ENCODE peak calls at places on chromosomes 6 and 20, in five cellular contexts. W, Q, E, K and F are unnamed samples.
A peak's percentile ranks its signal among the peaks of the same experiment; 100 is the strongest.

GRCh38 chr6:127367023-127367375 is 23.6 kb upstream of the ECHDC1 start:
- DNase-seq in Q (peak; percentile 11), K (no peak), W (no peak), E (no peak), F (no peak)

GRCh38 chr6:95670011-95670463 is 92.7 kb downstream of the MANEA start:
- DNase-seq in Q (no peak), K (peak; percentile 56), E (no peak), W (no peak), F (no peak)

GRCh38 chr6:1767481-1768246 is 157.9 kb downstream of the FOXC1 start:
- DNase-seq in W (no peak), E (no peak), K (no peak), Q (peak; percentile 68), F (peak; percentile 55)

GRCh38 chr20:16528078-16528477 is 45.2 kb downstream of the KIF16B start:
- DNase-seq in W (peak; percentile 85), K (no peak), E (peak; percentile 73), Q (peak; percentile 93), F (peak; percentile 27)

GRCh38 chr20:40797425-40797824 is 108.4 kb upstream of the MAFB start:
- DNase-seq in W (no peak), K (no peak), E (no peak), Q (peak; percentile 37), F (no peak)

GRCh38 chr6:73722318-73723060 is 26.5 kb downstream of the CD109 start:
- DNase-seq in Q (peak; percentile 39), E (no peak), W (no peak), K (no peak), F (peak; percentile 91)

GRCh38 chr20:36548006-36548315 is 6.6 kb downstream of the MYL9 start:
- DNase-seq in E (peak; percentile 70), K (no peak), W (no peak), Q (no peak), F (no peak)

GRCh38 chr6:33837971-33838665 is 34.3 kb upstream of the MLN start:
- DNase-seq in K (no peak), W (no peak), E (no peak), Q (no peak), F (peak; percentile 21)

GRCh38 chr20:56566621-56567020 is 33.6 kb downstream of the FAM209B start:
- DNase-seq in E (no peak), K (no peak), W (no peak), Q (peak; percentile 93), F (no peak)

GRCh38 chr20:3622411-3622810 is 40.8 kb downstream of the GFRA4 start:
- DNase-seq in Q (no peak), W (no peak), E (no peak), K (no peak), F (no peak)

GRCh38 chr6:71181565-71181964 is 107.0 kb upstream of the OGFRL1 start:
- DNase-seq in W (no peak), E (no peak), Q (peak; percentile 82), K (no peak), F (peak; percentile 67)

GRCh38 chr20:49112596-49113274 is 66.6 kb downstream of the CSE1L start:
- DNase-seq in K (no peak), E (no peak), W (no peak), Q (no peak), F (no peak)

GRCh38 chr20:34825530-34826362 is at the start of gene NCOA6:
- DNase-seq in K (peak; percentile 94), Q (peak; percentile 77), E (peak; percentile 93), W (peak; percentile 93), F (no peak)

GRCh38 chr6:447381-448165 is 56.0 kb downstream of the IRF4 start:
- DNase-seq in E (no peak), W (no peak), Q (no peak), K (no peak), F (no peak)

GRCh38 chr6:157763129-157763893 is 59.7 kb upstream of the SNX9 start:
- DNase-seq in K (no peak), W (peak; percentile 99), Q (peak; percentile 98), E (peak; percentile 57), F (no peak)

GRCh38 chr6:52435345-52435744 is 15.2 kb downstream of the EFHC1 start:
- DNase-seq in W (no peak), E (no peak), Q (no peak), K (no peak), F (no peak)

GRCh38 chr6:157281570-157281969 is 41.7 kb downstream of the TMEM242 start:
- DNase-seq in E (no peak), K (no peak), W (no peak), Q (peak; percentile 20), F (no peak)

GRCh38 chr20:59873409-59873808 is 60.0 kb downstream of the SYCP2 start:
- DNase-seq in K (no peak), E (no peak), W (no peak), Q (no peak), F (no peak)

DNA sequence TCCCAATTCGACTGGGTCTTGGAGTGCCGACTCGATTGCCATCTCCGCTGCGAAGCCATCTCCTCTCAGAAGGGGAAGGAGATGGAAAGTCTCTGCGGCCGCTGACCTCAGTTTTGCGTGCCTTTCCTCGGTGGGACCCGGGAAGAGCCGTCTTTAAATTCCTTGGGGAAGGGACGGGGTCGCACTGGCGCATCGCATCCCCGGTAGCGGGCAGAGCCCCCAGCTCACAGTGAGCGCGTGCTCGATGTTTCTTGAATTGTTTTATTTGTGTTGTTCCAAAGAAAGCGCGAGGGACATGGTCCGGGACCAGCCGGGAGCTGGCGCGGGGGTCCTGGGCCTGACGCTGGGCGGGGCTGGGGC is 254 bp upstream of the TIAM2 start:
- DNase-seq in Q (no peak), E (no peak), K (no peak), W (no peak), F (no peak)
- H3K4me3 ChIP-seq in Q (no peak overlapping the region), E (peak overlapping the region; percentile 26), K (peak overlapping the region; percentile 56), W (peak overlapping the region; percentile 46), F (peak overlapping the region; percentile 91)

DNA sequence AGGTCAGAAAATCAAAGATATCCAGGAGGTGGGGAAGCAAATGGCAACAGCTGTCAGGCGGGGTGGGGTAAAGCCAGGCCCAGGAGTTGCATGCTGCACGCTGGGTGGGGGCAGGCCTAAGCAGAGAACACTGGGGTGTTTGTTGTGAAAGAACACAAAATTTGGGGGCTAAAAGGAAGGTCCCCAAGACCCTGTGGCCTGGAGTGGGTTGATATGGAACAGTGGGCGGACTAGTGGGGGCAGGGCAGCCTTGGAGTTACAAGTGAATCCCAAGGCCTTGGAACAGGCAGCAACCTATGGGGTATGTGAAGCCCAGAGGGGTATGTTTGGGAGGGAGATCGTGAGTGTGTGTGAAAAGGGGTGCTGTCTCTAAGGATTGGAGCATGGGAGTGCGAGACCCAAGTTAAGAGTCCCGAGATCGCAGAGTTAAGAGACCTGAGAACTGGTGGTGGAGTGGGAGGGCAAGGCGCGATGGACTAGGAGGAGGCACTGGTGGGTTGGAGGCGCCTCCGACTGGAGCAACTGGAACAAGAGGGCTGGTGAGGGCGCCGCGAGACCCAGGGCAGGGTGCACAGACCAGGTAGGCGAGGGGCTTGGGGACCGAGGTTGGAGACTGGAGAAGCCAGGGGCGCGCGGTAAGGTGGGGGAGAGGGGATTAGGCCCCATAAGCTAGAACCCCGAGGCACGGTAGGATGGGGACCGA is 658 bp downstream of the CUL7 start:
- DNase-seq in W (peak; percentile 41), Q (no peak), K (no peak), E (no peak), F (no peak)
- TF ChIP-seq CTCF in W (no peak), Q (no peak), K (no peak), E (no peak), F (no peak)

DNA sequence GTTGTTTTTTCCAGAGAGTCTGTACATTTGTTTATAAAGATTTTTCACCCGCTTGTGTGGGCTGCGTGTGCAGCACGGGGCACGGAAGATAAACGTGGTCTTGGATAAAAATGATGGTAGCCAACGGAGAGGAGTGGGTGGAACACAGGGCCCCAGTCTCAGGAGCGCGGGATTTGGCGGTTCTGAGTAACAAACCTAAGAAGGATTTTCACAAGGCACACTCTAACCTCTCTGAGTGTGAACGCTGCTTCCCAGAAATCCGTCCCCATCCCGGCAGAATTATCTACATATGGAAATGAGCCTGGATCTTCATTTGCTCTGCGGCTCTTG is 3.6 kb upstream of the BNIP5 start:
- DNase-seq in Q (no peak), K (no peak), W (no peak), E (no peak), F (no peak)
- H3K4me3 ChIP-seq in Q (no peak overlapping the region), K (no peak overlapping the region), W (no peak overlapping the region), E (no peak overlapping the region), F (no peak overlapping the region)

DNA sequence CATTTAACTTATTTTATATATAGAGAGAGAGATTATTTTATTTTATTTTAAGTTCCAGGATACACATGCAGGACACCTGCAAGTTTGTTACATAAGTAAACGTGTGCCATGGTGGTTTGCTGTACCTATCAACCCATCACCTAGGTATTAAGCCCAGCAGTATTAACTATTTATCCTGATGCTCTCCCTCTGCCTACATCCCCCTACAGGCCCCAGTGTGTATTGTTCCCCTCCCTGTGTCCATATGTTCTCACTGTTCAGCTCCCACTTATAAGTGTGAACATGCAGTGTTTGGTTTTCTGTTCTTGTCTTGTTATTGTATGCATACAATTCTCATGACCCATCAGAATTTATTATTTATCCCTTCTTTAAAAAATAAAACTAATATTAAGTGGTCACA is 34.6 kb downstream of the FKBP1C start:
- DNase-seq in W (no peak), K (no peak), E (no peak), Q (no peak), F (no peak)
- TF ChIP-seq CTCF in W (no peak), K (no peak), E (no peak), Q (no peak), F (no peak)